ENCODE peak calls at places on chromosomes 2 and 18, in nine cellular contexts. F is uterus; G is bronchial epithelial cell; R is activated B cell treated with CpG ODN at 0.5 μM for 24 hours; J is progenitor cell of endocrine pancreas; C is neural progenitor cell; N is germinal center; Q is activated naive CD8-positive, alpha-beta T cell treated with anti-CD3 and anti-CD28 coated beads, Interleukin-2, amount 50 U/mL, for 16 hours; T is ecto neural progenitor cell. H is an unnamed sample.

GRCh38 chr18:9516437-9517064 is 41.2 kb downstream of the RALBP1 start:
- DNase-seq in T (no peak), C (peak), G (peak), Q (no peak), N (peak), J (no peak), F (no peak), R (no peak), H (peak)

GRCh38 chr2:75656563-75656962 is 10.0 kb downstream of the MRPL19 start:
- DNase-seq in N (no peak), T (no peak), R (no peak), J (no peak), C (no peak), G (no peak), Q (no peak), F (no peak), H (no peak)

GRCh38 chr2:200306719-200306968 is 151 bp downstream of the SPATS2L start:
- DNase-seq in Q (no peak), N (peak), T (no peak), C (no peak), J (no peak), F (no peak), G (no peak), R (no peak), H (no peak)

GRCh38 chr2:10366601-10367270 is 64.0 kb downstream of the HPCAL1 start:
- DNase-seq in F (no peak), G (no peak), J (no peak), R (no peak), C (no peak), Q (no peak), T (no peak), N (no peak), H (no peak)

GRCh38 chr18:25176516-25177042 is 175.4 kb downstream of the ZNF521 start:
- DNase-seq in C (no peak), T (no peak), F (no peak), N (no peak), Q (no peak), G (no peak), J (no peak), R (no peak), H (no peak)

GRCh38 chr18:36536426-36536825 is 238.9 kb downstream of the FHOD3 start:
- DNase-seq in G (no peak), N (no peak), J (no peak), F (no peak), R (no peak), C (peak), Q (no peak), T (peak), H (peak)

GRCh38 chr2:86625096-86625495 is 1.4 kb upstream of the RNF103 start:
- DNase-seq in N (no peak), Q (no peak), J (no peak), G (no peak), R (no peak), T (no peak), F (no peak), C (peak), H (no peak)

GRCh38 chr2:15968280-15969178 is 28.2 kb downstream of the MYCN start:
- DNase-seq in Q (no peak), F (no peak), R (no peak), N (no peak), C (no peak), J (no peak), G (peak), T (no peak), H (no peak)

GRCh38 chr2:237907144-237907543 is 47.7 kb downstream of the RAMP1 start:
- DNase-seq in Q (no peak), J (no peak), R (no peak), N (no peak), F (no peak), C (no peak), T (no peak), G (no peak), H (no peak)

GRCh38 chr2:220152281-220152680 is 524.9 kb downstream of the SLC4A3 start:
- DNase-seq in F (no peak), R (no peak), Q (no peak), C (no peak), G (no peak), J (no peak), N (no peak), T (no peak), H (no peak)

GRCh38 chr2:86675611-86676015 is 44.5 kb upstream of the RMND5A start:
- DNase-seq in R (no peak), F (no peak), C (no peak), G (peak), N (peak), J (no peak), Q (no peak), T (no peak), H (no peak)

GRCh38 chr18:65735166-65735565 is 15.6 kb upstream of the CDH7 start:
- DNase-seq in G (no peak), Q (no peak), N (no peak), C (no peak), F (no peak), R (no peak), T (no peak), J (no peak), H (peak)

GRCh38 chr2:98469862-98470544 is 25.3 kb downstream of the INPP4A start:
- DNase-seq in G (no peak), C (no peak), T (no peak), R (no peak), F (no peak), Q (no peak), J (no peak), N (no peak), H (no peak)

GRCh38 chr2:173961346-173961705 is 3.8 kb downstream of the SP3 start:
- DNase-seq in C (no peak), J (no peak), T (no peak), R (no peak), F (no peak), N (no peak), G (no peak), Q (no peak), H (no peak)

GRCh38 chr2:239383036-239383795 is 17.6 kb downstream of the HDAC4 start:
- DNase-seq in J (no peak), T (no peak), R (peak), C (no peak), Q (no peak), F (no peak), G (no peak), N (no peak), H (no peak)

GRCh38 chr2:172372436-172372835 is 55.0 kb upstream of the ITGA6 start:
- DNase-seq in N (no peak), F (no peak), Q (no peak), J (no peak), G (peak), T (no peak), C (no peak), R (no peak), H (no peak)

GRCh38 chr2:23007836-23008235 is 377.1 kb upstream of the KLHL29 start:
- DNase-seq in J (no peak), Q (no peak), F (no peak), G (no peak), N (no peak), R (no peak), T (no peak), C (no peak), H (no peak)